ENCODE peak calls at places on chromosomes 7 and 10, in five cellular contexts. T, B, F, R and K are unnamed samples.

GRCh38 chr7:114084381-114085312 is 165.8 kb upstream of the PPP1R3A start:
- DNase-seq in T (peak), B (no peak), F (peak), R (no peak), K (no peak)

GRCh38 chr7:101723835-101724234 is 93.6 kb upstream of the CUX1 start:
- DNase-seq in T (no peak), B (no peak), F (no peak), R (no peak), K (no peak)

GRCh38 chr7:108618056-108618455 is 48.4 kb downstream of the DNAJB9 start:
- DNase-seq in T (no peak), B (no peak), F (no peak), R (no peak), K (no peak)

GRCh38 chr10:23198940-23199767 is 7.0 kb downstream of the PTF1A start:
- DNase-seq in T (peak), B (no peak), F (no peak), R (no peak), K (peak)

GRCh38 chr10:43352951-43353350 is 18.5 kb upstream of the FXYD4 start:
- DNase-seq in T (no peak), B (no peak), F (peak), R (no peak), K (no peak)

GRCh38 chr7:116576350-116577319 is 51.8 kb downstream of the CAV1 start:
- DNase-seq in T (no peak), B (no peak), F (no peak), R (no peak), K (no peak)

GRCh38 chr10:61179734-61180133 is 235.7 kb upstream of the RHOBTB1 start:
- DNase-seq in T (no peak), B (no peak), F (peak), R (no peak), K (no peak)

GRCh38 chr10:23293145-23293724 is 51.4 kb downstream of the C10orf67 start:
- DNase-seq in T (peak), B (peak), F (peak), R (peak), K (peak)

GRCh38 chr7:50507898-50508470 is 57.2 kb downstream of the DDC start:
- DNase-seq in T (no peak), B (no peak), F (peak), R (no peak), K (no peak)

GRCh38 chr10:27998178-27998953 is 513 bp downstream of the ODAD2 start:
- DNase-seq in T (peak), B (no peak), F (no peak), R (peak), K (peak)

GRCh38 chr7:101294039-101294831 is 27.4 kb downstream of the IFT22 start:
- DNase-seq in T (peak), B (no peak), F (no peak), R (no peak), K (no peak)

GRCh38 chr10:98170249-98171117 is 36.0 kb downstream of the R3HCC1L start:
- DNase-seq in T (peak), B (peak), F (peak), R (no peak), K (peak)

GRCh38 chr10:129884390-129884779 is 79.7 kb downstream of the EBF3 start:
- DNase-seq in T (no peak), B (no peak), F (no peak), R (no peak), K (no peak)

GRCh38 chr7:2859952-2860351 is 15.8 kb upstream of the GNA12 start:
- DNase-seq in T (no peak), B (no peak), F (no peak), R (no peak), K (no peak)

GRCh38 chr7:36249091-36249490 is 96.0 kb downstream of the EEPD1 start:
- DNase-seq in T (no peak), B (no peak), F (no peak), R (no peak), K (no peak)

GRCh38 chr10:75400769-75401568 is 595 bp downstream of the ZNF503 start:
- DNase-seq in T (peak), B (peak), F (no peak), R (peak), K (peak)

GRCh38 chr10:20492447-20492846 is 404.7 kb downstream of the NEBL start:
- DNase-seq in T (no peak), B (no peak), F (peak), R (no peak), K (no peak)

GRCh38 chr7:114085592-114086490 is 167.0 kb upstream of the PPP1R3A start:
- DNase-seq in T (peak), B (peak), F (peak), R (no peak), K (peak)

GRCh38 chr10:76558586-76558985 is 1079.0 kb downstream of the KCNMA1 start:
- DNase-seq in T (no peak), B (no peak), F (peak), R (no peak), K (no peak)

GRCh38 chr7:155598810-155599210 is 45.7 kb upstream of the RBM33 start:
- DNase-seq in T (peak), B (peak), F (peak), R (peak), K (peak)

GRCh38 chr7:6577369-6578113 is at the start of gene ZDHHC4:
- DNase-seq in T (peak), B (peak), F (peak), R (peak), K (peak)